ENCODE peak calls at places on chromosomes 3 and 15, in six cellular contexts. One of them, this sample, is unnamed.

GRCh38 chr3:197354195-197355059 is 56.0 kb upstream of the DLG1 start:
- DNase-seq in fibroblast of lung: peak
- DNase-seq in type B pancreatic cell: no peak
- DNase-seq in PC-3: no peak
- DNase-seq in psoas muscle: peak
- DNase-seq in GM13976: no peak
- DNase-seq in this sample: peak

GRCh38 chr3:128215290-128215689 is 62.0 kb downstream of the EEFSEC start:
- DNase-seq in GM13976: no peak
- DNase-seq in fibroblast of lung: no peak
- DNase-seq in PC-3: no peak
- DNase-seq in psoas muscle: no peak
- DNase-seq in type B pancreatic cell: no peak
- DNase-seq in this sample: no peak

GRCh38 chr3:173700336-173700735 is 302.8 kb downstream of the NLGN1 start:
- DNase-seq in GM13976: no peak
- DNase-seq in PC-3: no peak
- DNase-seq in fibroblast of lung: no peak
- DNase-seq in psoas muscle: no peak
- DNase-seq in type B pancreatic cell: no peak
- DNase-seq in this sample: no peak

GRCh38 chr15:100193277-100193860 is 148.4 kb downstream of the ADAMTS17 start:
- DNase-seq in fibroblast of lung: no peak
- DNase-seq in GM13976: no peak
- DNase-seq in type B pancreatic cell: peak
- DNase-seq in PC-3: no peak
- DNase-seq in psoas muscle: peak
- DNase-seq in this sample: no peak

GRCh38 chr3:151171145-151171544 is 31.9 kb downstream of the GPR171 start:
- DNase-seq in fibroblast of lung: peak
- DNase-seq in PC-3: no peak
- DNase-seq in psoas muscle: no peak
- DNase-seq in GM13976: peak
- DNase-seq in type B pancreatic cell: no peak
- DNase-seq in this sample: peak

GRCh38 chr3:159861369-159861987 is 127.2 kb upstream of the IL12A start:
- DNase-seq in fibroblast of lung: no peak
- DNase-seq in PC-3: no peak
- DNase-seq in psoas muscle: no peak
- DNase-seq in GM13976: no peak
- DNase-seq in type B pancreatic cell: no peak
- DNase-seq in this sample: peak

GRCh38 chr3:64152100-64152499 is 73.2 kb downstream of the PRICKLE2 start:
- DNase-seq in PC-3: peak
- DNase-seq in fibroblast of lung: peak
- DNase-seq in type B pancreatic cell: no peak
- DNase-seq in GM13976: no peak
- DNase-seq in psoas muscle: no peak
- DNase-seq in this sample: peak

GRCh38 chr15:90664650-90665287 is 52.4 kb upstream of the BLM start:
- DNase-seq in PC-3: no peak
- DNase-seq in fibroblast of lung: peak
- DNase-seq in GM13976: no peak
- DNase-seq in type B pancreatic cell: no peak
- DNase-seq in psoas muscle: peak
- DNase-seq in this sample: peak

GRCh38 chr3:158509891-158510290 is 61.1 kb upstream of the MLF1 start:
- DNase-seq in fibroblast of lung: no peak
- DNase-seq in GM13976: no peak
- DNase-seq in type B pancreatic cell: no peak
- DNase-seq in psoas muscle: no peak
- DNase-seq in PC-3: no peak
- DNase-seq in this sample: no peak

GRCh38 chr3:153285194-153285641 is 123.2 kb downstream of the RAP2B start:
- DNase-seq in psoas muscle: no peak
- DNase-seq in type B pancreatic cell: no peak
- DNase-seq in fibroblast of lung: peak
- DNase-seq in PC-3: peak
- DNase-seq in GM13976: no peak
- DNase-seq in this sample: peak

GRCh38 chr3:197224034-197224444 is 74.4 kb downstream of the DLG1 start:
- DNase-seq in type B pancreatic cell: no peak
- DNase-seq in fibroblast of lung: peak
- DNase-seq in GM13976: peak
- DNase-seq in PC-3: peak
- DNase-seq in psoas muscle: no peak
- DNase-seq in this sample: peak

GRCh38 chr15:91813924-91814323 is 39.6 kb upstream of the SLCO3A1 start:
- DNase-seq in GM13976: no peak
- DNase-seq in PC-3: no peak
- DNase-seq in psoas muscle: no peak
- DNase-seq in fibroblast of lung: no peak
- DNase-seq in type B pancreatic cell: no peak
- DNase-seq in this sample: no peak

GRCh38 chr3:126872701-126873100 is 110.2 kb upstream of the PLXNA1 start:
- DNase-seq in type B pancreatic cell: no peak
- DNase-seq in psoas muscle: no peak
- DNase-seq in fibroblast of lung: no peak
- DNase-seq in PC-3: no peak
- DNase-seq in GM13976: no peak
- DNase-seq in this sample: no peak

GRCh38 chr15:93479679-93480078 is 390.7 kb upstream of the RGMA start:
- DNase-seq in GM13976: no peak
- DNase-seq in PC-3: no peak
- DNase-seq in fibroblast of lung: no peak
- DNase-seq in type B pancreatic cell: no peak
- DNase-seq in psoas muscle: peak
- DNase-seq in this sample: no peak

GRCh38 chr3:182243625-182244024 is 531.9 kb downstream of the SOX2 start:
- DNase-seq in type B pancreatic cell: no peak
- DNase-seq in PC-3: no peak
- DNase-seq in psoas muscle: no peak
- DNase-seq in GM13976: no peak
- DNase-seq in fibroblast of lung: no peak
- DNase-seq in this sample: no peak

GRCh38 chr15:69088300-69088965 is 72.0 kb upstream of the GLCE start:
- DNase-seq in type B pancreatic cell: no peak
- DNase-seq in PC-3: no peak
- DNase-seq in GM13976: no peak
- DNase-seq in fibroblast of lung: no peak
- DNase-seq in psoas muscle: no peak
- DNase-seq in this sample: no peak

GRCh38 chr15:63422891-63423290 is 41.2 kb upstream of the CA12 start:
- DNase-seq in PC-3: no peak
- DNase-seq in fibroblast of lung: no peak
- DNase-seq in psoas muscle: no peak
- DNase-seq in type B pancreatic cell: no peak
- DNase-seq in GM13976: no peak
- DNase-seq in this sample: no peak

DNA sequence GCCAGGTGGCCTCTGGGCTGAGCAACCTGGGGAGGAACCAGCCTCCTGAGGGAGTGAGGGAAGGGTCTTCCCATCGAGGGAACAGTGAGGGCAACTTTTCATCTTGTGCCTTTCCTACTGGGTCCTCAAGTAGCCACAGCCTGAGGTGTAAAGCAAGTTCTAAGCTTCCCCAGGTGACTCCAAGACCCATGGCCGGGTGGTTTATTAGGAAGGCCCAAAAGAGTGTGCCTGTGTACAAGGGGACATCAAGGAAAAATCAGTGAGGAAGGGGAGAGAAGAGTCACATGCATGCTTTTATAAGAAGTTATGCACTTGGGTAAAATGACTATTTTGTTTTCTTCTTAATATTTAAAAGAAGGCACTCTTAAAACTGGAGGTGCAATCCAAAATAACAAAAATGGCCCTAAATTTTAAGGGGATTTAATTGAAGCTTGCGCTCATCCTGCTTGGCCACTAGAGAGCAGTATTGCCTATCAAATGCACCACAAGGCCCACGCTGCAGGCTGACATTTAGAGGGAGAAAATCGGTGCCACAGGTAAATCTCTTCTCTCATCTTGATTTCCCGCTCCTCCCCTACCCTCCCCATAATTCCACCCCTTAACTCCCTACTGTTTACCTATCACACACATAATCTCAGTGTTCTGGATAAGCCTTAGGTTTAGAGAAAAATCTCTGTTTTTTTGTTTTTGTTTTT is 6.7 kb downstream of the NANOGP8 start:
- DNase-seq in PC-3: peak
- DNase-seq in GM13976: peak
- DNase-seq in type B pancreatic cell: no peak
- DNase-seq in psoas muscle: no peak
- DNase-seq in fibroblast of lung: peak
- DNase-seq in this sample: peak
- TF ChIP-seq CTCF in PC-3: peak
- TF ChIP-seq CTCF in GM13976: peak
- TF ChIP-seq CTCF in type B pancreatic cell: peak
- TF ChIP-seq CTCF in psoas muscle: peak
- TF ChIP-seq CTCF in fibroblast of lung: peak
- TF ChIP-seq CTCF in this sample: peak

GRCh38 chr3:102447272-102447671 is 12.5 kb downstream of the ZPLD1 start:
- DNase-seq in GM13976: no peak
- DNase-seq in fibroblast of lung: peak
- DNase-seq in psoas muscle: no peak
- DNase-seq in PC-3: peak
- DNase-seq in type B pancreatic cell: no peak
- DNase-seq in this sample: peak

GRCh38 chr3:102444101-102444500 is 9.3 kb downstream of the ZPLD1 start:
- DNase-seq in type B pancreatic cell: no peak
- DNase-seq in psoas muscle: no peak
- DNase-seq in GM13976: no peak
- DNase-seq in PC-3: no peak
- DNase-seq in fibroblast of lung: peak
- DNase-seq in this sample: peak

GRCh38 chr3:102441832-102442231 is 7.0 kb downstream of the ZPLD1 start:
- DNase-seq in psoas muscle: no peak
- DNase-seq in type B pancreatic cell: no peak
- DNase-seq in PC-3: no peak
- DNase-seq in fibroblast of lung: peak
- DNase-seq in GM13976: no peak
- DNase-seq in this sample: peak

DNA sequence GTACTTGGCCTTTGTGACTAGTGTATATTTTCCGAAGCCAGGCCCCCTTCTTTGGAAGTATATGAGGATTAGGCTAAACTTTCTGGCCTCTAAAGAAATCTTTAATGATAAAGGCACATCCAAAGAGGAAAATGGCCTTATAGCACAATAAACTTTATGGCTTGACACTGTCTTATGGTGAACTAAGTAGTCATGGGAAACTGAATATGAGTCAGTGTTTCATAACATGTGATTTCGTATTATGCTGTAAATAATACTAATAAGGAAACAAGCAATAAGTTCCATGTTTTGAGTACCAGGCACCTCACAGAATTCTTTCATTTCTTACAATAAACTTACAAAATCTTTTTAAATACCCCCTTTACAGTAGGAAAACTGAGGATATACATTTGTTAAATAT is 8.2 kb downstream of the ZPLD1 start:
- DNase-seq in type B pancreatic cell: no peak
- DNase-seq in fibroblast of lung: no peak
- DNase-seq in psoas muscle: no peak
- DNase-seq in GM13976: no peak
- DNase-seq in PC-3: peak
- DNase-seq in this sample: peak
- TF ChIP-seq CTCF in type B pancreatic cell: no peak
- TF ChIP-seq CTCF in fibroblast of lung: no peak
- TF ChIP-seq CTCF in psoas muscle: no peak
- TF ChIP-seq CTCF in GM13976: no peak
- TF ChIP-seq CTCF in PC-3: no peak
- TF ChIP-seq CTCF in this sample: no peak

GRCh38 chr3:69388241-69388640 is 2.4 kb upstream of the FRMD4B start:
- DNase-seq in fibroblast of lung: no peak
- DNase-seq in type B pancreatic cell: no peak
- DNase-seq in PC-3: no peak
- DNase-seq in GM13976: no peak
- DNase-seq in psoas muscle: no peak
- DNase-seq in this sample: no peak

GRCh38 chr3:69384379-69384778 is 1.5 kb downstream of the FRMD4B start:
- DNase-seq in fibroblast of lung: no peak
- DNase-seq in type B pancreatic cell: no peak
- DNase-seq in psoas muscle: no peak
- DNase-seq in PC-3: no peak
- DNase-seq in GM13976: no peak
- DNase-seq in this sample: no peak

GRCh38 chr3:69385033-69385722 is 710 bp downstream of the FRMD4B start:
- DNase-seq in GM13976: no peak
- DNase-seq in PC-3: no peak
- DNase-seq in fibroblast of lung: no peak
- DNase-seq in psoas muscle: no peak
- DNase-seq in type B pancreatic cell: no peak
- DNase-seq in this sample: no peak

GRCh38 chr3:69385723-69386483 is at the start of gene FRMD4B:
- DNase-seq in psoas muscle: peak
- DNase-seq in GM13976: peak
- DNase-seq in type B pancreatic cell: peak
- DNase-seq in fibroblast of lung: peak
- DNase-seq in PC-3: peak
- DNase-seq in this sample: peak

GRCh38 chr3:69386535-69387385 is 872 bp upstream of the FRMD4B start:
- DNase-seq in GM13976: peak
- DNase-seq in fibroblast of lung: no peak
- DNase-seq in type B pancreatic cell: no peak
- DNase-seq in PC-3: peak
- DNase-seq in psoas muscle: no peak
- DNase-seq in this sample: no peak
- TF ChIP-seq CTCF in GM13976: no peak
- TF ChIP-seq CTCF in fibroblast of lung: no peak
- TF ChIP-seq CTCF in type B pancreatic cell: peak
- TF ChIP-seq CTCF in PC-3: no peak
- TF ChIP-seq CTCF in psoas muscle: no peak
- TF ChIP-seq CTCF in this sample: no peak

DNA sequence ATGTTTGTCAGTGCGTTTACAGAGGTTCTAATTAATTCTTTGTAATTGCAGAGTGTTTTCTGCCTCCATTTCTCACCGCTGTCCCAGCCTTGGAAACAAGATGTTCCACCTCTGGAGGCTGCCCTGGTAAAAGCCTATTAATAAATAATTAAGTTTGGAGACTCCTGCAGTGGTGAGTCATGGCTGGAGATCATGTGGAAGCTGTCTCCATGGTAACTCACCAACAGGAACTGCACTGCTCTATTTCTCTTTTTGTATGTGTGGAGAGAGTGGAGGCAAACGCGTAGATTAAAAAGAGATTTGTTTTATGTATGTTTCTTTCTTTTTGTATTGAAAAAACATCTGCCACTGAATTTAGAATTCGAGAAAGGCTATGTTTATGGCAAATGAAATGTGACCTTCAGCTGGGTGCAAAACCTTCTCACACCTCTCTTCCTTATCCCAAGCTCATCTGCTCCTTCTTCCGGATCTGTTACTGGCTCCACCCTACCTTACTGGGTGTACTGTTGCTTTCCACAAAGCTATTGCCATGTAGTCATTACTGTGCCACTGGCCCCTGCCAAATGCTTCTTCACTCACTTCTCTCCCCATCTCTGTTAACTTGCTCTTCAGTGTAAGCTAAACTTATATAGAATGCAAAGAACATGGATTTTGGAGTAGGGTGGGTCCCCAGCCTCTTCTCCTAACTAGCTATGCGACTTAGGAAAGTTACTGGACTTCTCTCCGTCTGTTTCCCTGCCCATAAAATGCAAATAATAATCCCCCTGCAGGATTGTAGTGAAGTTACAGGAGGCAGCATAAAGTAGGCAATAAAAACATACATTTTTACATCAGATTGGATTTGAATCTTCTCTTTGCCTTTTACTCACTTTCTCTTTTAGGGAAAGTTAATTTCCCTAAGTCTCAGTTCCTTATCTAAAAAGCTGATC is 778.5 kb downstream of the NTRK3 start:
- DNase-seq in psoas muscle: no peak
- DNase-seq in PC-3: peak
- DNase-seq in fibroblast of lung: peak
- DNase-seq in type B pancreatic cell: no peak
- DNase-seq in GM13976: no peak
- DNase-seq in this sample: peak
- TF ChIP-seq CTCF in psoas muscle: no peak
- TF ChIP-seq CTCF in PC-3: peak
- TF ChIP-seq CTCF in fibroblast of lung: peak
- TF ChIP-seq CTCF in type B pancreatic cell: peak
- TF ChIP-seq CTCF in GM13976: no peak
- TF ChIP-seq CTCF in this sample: peak

This sample was measured in choroid plexus epithelial cell.